ENCODE peak calls at places on chromosomes 1 and 21, in four cellular contexts. Z, A, C and K are unnamed samples.

GRCh38 chr1:201982923-201983805 is 716 bp downstream of the RNPEP start:
- DNase-seq in A (peak), C (peak), Z (peak), K (peak)

GRCh38 chr1:209029737-209030136 is 553.8 kb upstream of the CAMK1G start:
- DNase-seq in C (no peak), Z (no peak), A (no peak), K (no peak)

GRCh38 chr1:89460348-89460747 is 64.3 kb upstream of the LRRC8B start:
- DNase-seq in A (no peak), C (no peak), Z (no peak), K (no peak)

GRCh38 chr1:6674796-6675195 is 26.8 kb downstream of the DNAJC11 start:
- DNase-seq in Z (no peak), C (no peak), A (no peak), K (no peak)

GRCh38 chr1:164366014-164366413 is 193.0 kb upstream of the PBX1 start:
- DNase-seq in Z (no peak), C (no peak), A (no peak), K (no peak)

GRCh38 chr1:112870887-112871646 is 84.9 kb downstream of the SLC16A1 start:
- DNase-seq in A (no peak), Z (no peak), C (no peak), K (no peak)

GRCh38 chr1:106962591-106962990 is 93.9 kb upstream of the PRMT6 start:
- DNase-seq in C (no peak), A (no peak), Z (no peak), K (no peak)

GRCh38 chr1:21396516-21396915 is 43.4 kb upstream of the NBPF3 start:
- DNase-seq in Z (no peak), C (no peak), A (no peak), K (no peak)

GRCh38 chr1:108563808-108564207 is 3.9 kb downstream of the EEIG2 start:
- DNase-seq in Z (no peak), A (no peak), C (no peak), K (no peak)

GRCh38 chr1:162357681-162358266 is 18.9 kb downstream of the SPATA46 start:
- DNase-seq in C (peak), Z (peak), A (peak), K (peak)

GRCh38 chr1:76500111-76500510 is 367.2 kb upstream of the ST6GALNAC5 start:
- DNase-seq in C (no peak), A (no peak), Z (no peak), K (no peak)

GRCh38 chr1:154429118-154429517 is 24.0 kb downstream of the IL6R start:
- DNase-seq in Z (no peak), C (no peak), A (no peak), K (no peak)

GRCh38 chr1:204712718-204713430 is 27.3 kb upstream of the LRRN2 start:
- DNase-seq in A (no peak), C (no peak), Z (no peak), K (no peak)

GRCh38 chr1:21853130-21853424 is 41.0 kb downstream of the LDLRAD2 start:
- DNase-seq in C (no peak), A (no peak), Z (no peak), K (no peak)

GRCh38 chr1:172141351-172142000 is 279.0 kb upstream of the C1orf105 start:
- DNase-seq in Z (no peak), C (peak), A (peak), K (no peak)

GRCh38 chr1:20724364-20725188 is 6.8 kb upstream of the KIF17 start:
- DNase-seq in C (no peak), Z (no peak), A (no peak), K (no peak)

GRCh38 chr1:50774759-50775351 is 185.2 kb downstream of the FAF1 start:
- DNase-seq in C (peak), A (peak), Z (peak), K (peak)

GRCh38 chr21:44778499-44778911 is 23.1 kb downstream of the UBE2G2 start:
- DNase-seq in C (no peak), A (no peak), Z (peak), K (no peak)

GRCh38 chr1:231931846-231932454 is 305.4 kb downstream of the DISC1 start:
- DNase-seq in A (no peak), C (no peak), Z (peak), K (no peak)

GRCh38 chr1:242454262-242455051 is 70.0 kb downstream of the PLD5 start:
- DNase-seq in Z (peak), C (peak), A (peak), K (peak)

GRCh38 chr1:215358356-215358755 is 208.7 kb upstream of the KCTD3 start:
- DNase-seq in Z (no peak), C (no peak), A (no peak), K (no peak)

GRCh38 chr1:114610546-114611245 is 29.3 kb upstream of the BCAS2 start:
- DNase-seq in A (peak), C (peak), Z (no peak), K (peak)

GRCh38 chr1:237108299-237109040 is 66.5 kb downstream of the RYR2 start:
- DNase-seq in A (no peak), Z (no peak), C (no peak), K (no peak)

GRCh38 chr1:24426738-24427468 is 11.3 kb downstream of the NIPAL3 start:
- DNase-seq in C (no peak), A (no peak), Z (no peak), K (no peak)

GRCh38 chr1:10678852-10679251 is 117.6 kb downstream of the CASZ1 start:
- DNase-seq in Z (no peak), C (no peak), A (no peak), K (no peak)

GRCh38 chr1:3053366-3053980 is 15.5 kb upstream of the PRDM16 start:
- DNase-seq in Z (no peak), A (no peak), C (no peak), K (no peak)

GRCh38 chr1:20521960-20522861 is 14.3 kb upstream of the MUL1 start:
- DNase-seq in Z (peak), A (peak), C (peak), K (peak)

GRCh38 chr1:203475012-203475981 is at the start of gene PRELP:
- DNase-seq in A (no peak), Z (no peak), C (no peak), K (no peak)

GRCh38 chr21:34642211-34643075 is 26.4 kb upstream of the CLIC6 start:
- DNase-seq in Z (no peak), C (peak), A (peak), K (peak)

GRCh38 chr21:34807881-34808568 is 139.2 kb downstream of the CLIC6 start:
- DNase-seq in C (peak), Z (peak), A (peak), K (peak)

GRCh38 chr1:119987689-119988088 is 81.8 kb downstream of the NOTCH2 start:
- DNase-seq in Z (no peak), A (peak), C (peak), K (no peak)

GRCh38 chr1:164767257-164768044 is 208.5 kb downstream of the PBX1 start:
- DNase-seq in A (peak), C (peak), Z (no peak), K (peak)

GRCh38 chr1:192557841-192558595 is 17.6 kb upstream of the RGS1 start:
- DNase-seq in A (peak), C (no peak), Z (no peak), K (peak)

GRCh38 chr1:206674745-206675175 is 9.9 kb upstream of the MAPKAPK2 start:
- DNase-seq in A (peak), C (peak), Z (no peak), K (peak)

GRCh38 chr1:12143631-12144155 is 23.1 kb upstream of the TNFRSF1B start:
- DNase-seq in C (peak), Z (no peak), A (peak), K (peak)

GRCh38 chr1:110604586-110605148 is 1.5 kb downstream of the KCNA2 start:
- DNase-seq in A (no peak), Z (no peak), C (no peak), K (no peak)

GRCh38 chr1:110607663-110608230 is 1.6 kb upstream of the KCNA2 start:
- DNase-seq in A (no peak), C (no peak), Z (no peak), K (no peak)

GRCh38 chr1:110605901-110606783 is at the start of gene KCNA2:
- DNase-seq in C (peak), A (peak), Z (no peak), K (no peak)

GRCh38 chr1:110606784-110607662 is 865 bp upstream of the KCNA2 start:
- DNase-seq in C (peak), A (no peak), Z (no peak), K (no peak)

DNA sequence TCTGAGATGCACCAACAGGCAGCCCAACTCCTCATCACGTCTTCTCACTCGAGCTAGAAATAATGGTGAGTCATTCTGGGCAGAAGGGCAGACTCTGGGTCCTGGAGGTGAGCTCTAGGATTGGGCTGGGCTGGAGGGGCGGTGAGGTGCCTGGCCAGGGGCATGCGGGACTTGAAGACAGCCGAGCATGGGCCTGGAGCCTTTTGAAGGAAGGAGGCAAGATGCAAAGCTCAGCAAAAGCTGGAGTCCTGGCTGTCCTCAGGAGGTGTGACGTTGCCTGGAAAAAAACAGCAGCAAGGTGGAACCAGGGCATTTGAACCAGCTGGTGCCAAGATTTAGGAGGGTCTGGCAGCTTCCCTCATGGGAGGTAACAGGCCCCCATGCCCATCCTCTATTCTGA is 712 bp downstream of the KCNA2 start:
- DNase-seq in C (no peak), A (no peak), Z (no peak), K (no peak)
- H3K4me3 ChIP-seq in C (no peak), A (no peak), Z (no peak), K (no peak)

DNA sequence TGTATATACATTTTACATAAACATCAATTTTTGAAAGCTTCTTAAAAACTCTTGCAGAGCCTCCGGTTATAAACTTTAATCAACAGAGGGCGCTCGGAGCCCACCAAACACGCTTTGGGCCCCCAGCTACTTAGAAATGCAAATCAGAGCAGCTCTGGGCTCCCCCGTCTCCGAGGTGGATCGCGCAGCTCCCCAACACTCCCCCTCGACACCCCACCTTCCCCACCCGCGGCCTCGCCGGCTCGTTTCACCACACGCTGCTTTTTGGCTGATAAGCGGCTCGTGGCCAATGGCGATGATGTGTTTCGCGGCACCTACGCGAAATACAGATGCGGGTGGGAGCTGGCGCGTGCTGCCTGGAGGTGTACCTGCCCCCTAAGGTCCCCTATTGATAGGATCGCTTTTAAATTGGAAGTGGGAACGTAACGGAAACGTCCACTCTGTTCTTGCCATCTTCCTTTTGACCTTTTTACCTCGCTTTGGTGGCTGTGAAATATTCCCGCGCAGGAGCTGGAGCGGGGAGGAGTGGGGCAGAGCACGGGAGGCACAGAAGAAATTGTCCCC is 1.6 kb upstream of the KIF26B start:
- DNase-seq in A (peak), C (peak), Z (peak), K (peak)
- H3K4me3 ChIP-seq in A (peak), C (peak), Z (peak), K (peak)

GRCh38 chr1:75136921-75137641 is 2.9 kb downstream of the LHX8 start:
- DNase-seq in Z (no peak), C (no peak), A (peak), K (no peak)
- H3K4me3 ChIP-seq in Z (no peak), C (no peak), A (no peak), K (no peak)

DNA sequence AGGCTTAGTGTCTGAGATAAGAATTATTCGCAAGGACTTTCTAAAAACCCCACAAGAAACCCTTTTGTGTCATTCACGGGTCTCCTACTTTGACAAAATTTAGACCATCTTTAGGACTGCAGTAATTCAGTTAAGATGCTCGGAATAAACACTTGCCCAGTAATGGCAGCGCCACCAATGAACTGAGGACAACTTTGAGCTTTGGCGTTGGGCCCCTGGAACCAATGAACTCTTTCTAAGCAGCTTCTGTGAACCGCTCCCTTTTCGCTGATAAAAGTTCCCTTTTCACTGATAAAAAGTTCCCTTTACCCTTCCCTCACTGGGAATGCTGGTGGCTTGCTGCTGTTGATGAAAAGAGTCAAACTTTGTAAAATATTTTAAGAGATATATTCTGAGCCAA is 1.4 kb upstream of the MRPL55 start:
- DNase-seq in A (no peak), Z (no peak), C (no peak), K (no peak)
- H3K4me3 ChIP-seq in A (no peak), Z (peak), C (no peak), K (no peak)

DNA sequence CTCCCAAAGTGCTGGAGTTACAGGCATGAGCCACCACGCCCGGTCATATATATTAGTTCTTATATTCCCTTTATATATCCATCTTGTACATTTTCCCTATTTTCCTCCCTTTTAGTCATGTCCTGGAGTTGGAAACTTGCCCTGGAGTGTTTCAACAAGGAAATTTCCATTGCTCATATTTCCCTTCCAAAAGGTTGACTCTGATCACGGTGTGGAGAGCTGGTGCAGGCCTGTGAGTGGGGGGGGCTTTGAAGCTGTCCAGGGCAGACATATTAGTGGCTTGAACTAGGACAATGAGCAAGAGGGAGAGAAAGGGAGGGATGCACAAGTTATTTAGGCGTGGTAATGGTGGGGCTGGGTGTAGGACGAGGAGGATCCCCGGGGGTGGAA is 30.5 kb upstream of the TMEM61 start:
- DNase-seq in Z (no peak), C (no peak), A (peak), K (no peak)
- H3K4me3 ChIP-seq in Z (no peak), C (no peak), A (no peak), K (no peak)

GRCh38 chr1:167120899-167121298 is 27.0 kb downstream of the STYXL2 start:
- DNase-seq in A (no peak), Z (no peak), C (no peak), K (no peak)
- H3K4me3 ChIP-seq in A (no peak), Z (peak), C (peak), K (peak)

GRCh38 chr1:43653339-43653738 is 3.4 kb downstream of the KDM4A start:
- DNase-seq in A (peak), C (peak), Z (no peak), K (peak)
- H3K4me3 ChIP-seq in A (no peak), C (no peak), Z (no peak), K (no peak)